ENCODE peak calls at places on chromosomes 3 and 15, in five cellular contexts. B is sigmoid colon, I is breast epithelium, X is A549, P is stomach. V is an unnamed sample. For H3K4me1, the result is how much of the 10 kb centered on the place peaks cover.

GRCh38 chr3:170222647-170223541 is 670 bp downstream of the PRKCI start:
- DNase-seq in B (peak), I (no peak), X (peak), P (peak), V (peak)

GRCh38 chr15:69253156-69253555 is 45.6 kb upstream of the PAQR5 start:
- DNase-seq in B (no peak), I (no peak), X (peak), P (no peak), V (no peak)

GRCh38 chr15:91572110-91572509 is 281.4 kb upstream of the SLCO3A1 start:
- DNase-seq in B (no peak), I (peak), X (no peak), P (peak), V (no peak)

GRCh38 chr15:92069308-92070244 is 216.1 kb downstream of the SLCO3A1 start:
- DNase-seq in B (no peak), I (no peak), X (peak), P (peak), V (no peak)

GRCh38 chr15:53869806-53870073 is 108.5 kb upstream of the UNC13C start:
- DNase-seq in B (no peak), I (no peak), X (no peak), P (no peak), V (no peak)

GRCh38 chr3:150956376-150956775 is 16.2 kb downstream of the CLRN1 start:
- DNase-seq in B (no peak), I (no peak), X (no peak), P (no peak), V (no peak)

GRCh38 chr3:136672457-136672856 is 79.7 kb downstream of the STAG1 start:
- DNase-seq in B (no peak), I (no peak), X (no peak), P (no peak), V (no peak)

GRCh38 chr15:38564557-38565286 is at the start of gene RASGRP1:
- DNase-seq in B (peak), I (peak), X (peak), P (peak), V (peak)

GRCh38 chr3:37825744-37826143 is 35.9 kb upstream of the CTDSPL start:
- DNase-seq in B (no peak), I (no peak), X (no peak), P (no peak), V (no peak)

GRCh38 chr15:67105065-67105951 is 39.9 kb downstream of the SMAD3 start:
- DNase-seq in B (peak), I (peak), X (peak), P (peak), V (peak)

GRCh38 chr3:10566451-10566850 is 61.1 kb upstream of the ATP2B2 start:
- DNase-seq in B (no peak), I (no peak), X (no peak), P (no peak), V (no peak)

GRCh38 chr3:134367412-134367811 is 6.8 kb downstream of the AMOTL2 start:
- DNase-seq in B (peak), I (no peak), X (no peak), P (no peak), V (no peak)

GRCh38 chr3:30943206-30943605 is 48.7 kb upstream of the GADL1 start:
- DNase-seq in B (no peak), I (no peak), X (no peak), P (no peak), V (no peak)

GRCh38 chr15:61084944-61085367 is 144.1 kb downstream of the RORA start:
- DNase-seq in B (no peak), I (no peak), X (no peak), P (no peak), V (no peak)

DNA sequence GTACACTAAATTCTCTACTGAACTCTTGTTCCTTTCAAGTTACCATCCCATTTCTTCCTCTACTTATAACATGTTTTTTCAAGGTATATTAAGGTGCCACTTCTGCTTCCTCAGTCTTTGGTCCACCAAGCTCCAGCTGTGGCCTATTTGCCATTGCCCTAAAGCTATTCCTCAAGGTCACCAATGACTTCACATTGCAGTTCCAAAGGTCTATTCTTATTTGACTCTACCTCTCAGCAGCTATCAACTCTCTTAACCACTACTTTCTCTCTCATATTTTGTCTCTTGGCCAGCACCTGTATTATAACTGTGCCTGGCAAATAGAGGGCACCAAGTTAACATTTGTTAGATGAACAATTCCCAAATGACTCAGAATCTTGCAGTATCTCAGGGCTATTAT is 354.7 kb downstream of the PLCL2 start:
- DNase-seq in B (no peak), I (no peak), X (no peak), P (no peak), V (no peak)
- H3K4me1 ChIP-seq in B (under half), I (under half), X (under half), P (under half), V (under half)

DNA sequence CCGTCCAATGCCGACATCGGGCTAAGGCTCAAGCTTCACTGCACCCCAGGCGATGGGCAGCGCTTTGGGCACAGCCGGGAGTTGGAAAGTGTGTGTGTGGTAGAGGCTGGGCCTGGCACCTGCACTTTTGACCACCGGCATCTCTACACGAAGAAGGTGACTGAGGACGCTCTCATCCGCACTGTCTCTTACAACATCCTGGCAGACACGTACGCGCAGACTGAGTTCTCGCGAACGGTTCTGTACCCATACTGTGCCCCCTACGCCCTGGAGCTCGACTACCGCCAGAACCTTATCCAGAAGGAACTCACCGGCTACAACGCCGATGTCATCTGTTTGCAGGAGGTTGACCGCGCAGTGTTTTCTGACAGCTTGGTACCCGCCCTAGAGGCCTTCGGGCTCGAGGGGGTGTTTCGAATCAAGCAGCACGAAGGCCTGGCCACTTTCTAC is 1.0 kb downstream of the PDE12 start:
- DNase-seq in B (no peak), I (no peak), X (peak), P (peak), V (peak)
- TF ChIP-seq POLR2A in B (no peak), I (no peak), X (no peak), P (no peak), V (peak)

DNA sequence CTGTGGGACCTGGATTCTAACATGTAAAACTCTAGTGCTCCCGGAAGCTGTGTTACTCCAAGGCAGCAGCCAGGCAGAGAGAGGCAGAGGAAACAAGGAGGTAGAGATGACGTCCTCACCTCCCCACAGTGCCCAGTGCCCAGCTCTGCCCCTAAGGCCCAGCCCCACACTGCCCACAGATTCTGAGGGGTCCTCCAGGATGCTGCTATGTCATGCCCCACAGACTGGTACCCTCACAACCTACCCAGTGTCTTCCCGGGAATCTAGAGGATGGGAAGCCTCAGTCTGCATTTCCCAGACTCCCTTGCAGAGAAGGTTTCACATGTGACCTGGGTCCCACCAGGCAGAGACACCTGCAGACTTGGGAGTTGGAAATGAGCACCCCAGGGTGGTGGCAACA is 75.9 kb upstream of the PCSK6 start:
- DNase-seq in B (no peak), I (no peak), X (no peak), P (no peak), V (no peak)
- H3K4me1 ChIP-seq in B (under half), I (under half), X (under half), P (under half), V (under half)

GRCh38 chr3:8501388-8502131 is at the start of gene LMCD1:
- DNase-seq in B (peak), I (peak), X (peak), P (peak), V (peak)
- TF ChIP-seq POLR2A in B (peak), I (peak), X (peak), P (no peak), V (peak)

GRCh38 chr15:59173194-59173593 is 33.4 kb upstream of the LDHAL6B start:
- DNase-seq in B (no peak), I (no peak), X (no peak), P (no peak), V (no peak)
- H3K4me1 ChIP-seq in B (under half), I (under half), X (half or more), P (under half), V (under half)

GRCh38 chr3:48685603-48686511 is at the start of gene NCKIPSD:
- DNase-seq in B (peak), I (peak), X (peak), P (peak), V (peak)
- TF ChIP-seq POLR2A in B (peak), I (peak), X (peak), P (no peak), V (peak)

GRCh38 chr3:50486219-50486888 is 17.1 kb downstream of the CACNA2D2 start:
- DNase-seq in B (no peak), I (no peak), X (no peak), P (no peak), V (no peak)
- H3K4me1 ChIP-seq in B (under half), I (under half), X (under half), P (under half), V (under half)

GRCh38 chr15:64981812-64982431 is 7.8 kb downstream of the SPG21 start:
- DNase-seq in B (no peak), I (no peak), X (no peak), P (no peak), V (no peak)
- TF ChIP-seq POLR2A in B (no peak), I (no peak), X (no peak), P (no peak), V (no peak)

V was measured in body of pancreas.